ENCODE peak calls at places on chromosomes 16 and 17, in four cellular contexts. F, H, I and A are unnamed samples.
A peak's percentile ranks its signal among the peaks of the same experiment; 100 is the strongest.

GRCh38 chr17:73770115-73770848 is 126.0 kb upstream of the SDK2 start:
- DNase-seq in F (no peak), I (no peak), H (no peak), A (no peak)

GRCh38 chr17:45149037-45149668 is 878 bp downstream of the HEXIM1 start:
- DNase-seq in H (peak; percentile 36), I (no peak), F (no peak), A (peak; percentile 90)

GRCh38 chr17:2700031-2700490 is 11.5 kb downstream of the CLUH start:
- DNase-seq in H (no peak), I (no peak), F (no peak), A (no peak)

GRCh38 chr16:50507397-50507796 is 40.8 kb upstream of the NKD1 start:
- DNase-seq in I (no peak), H (no peak), F (peak; percentile 12), A (no peak)

GRCh38 chr17:18143044-18143936 is 34.7 kb downstream of the MYO15A start:
- DNase-seq in F (no peak), H (no peak), I (no peak), A (peak; percentile 33)

GRCh38 chr16:81598083-81598482 is 153.5 kb downstream of the CMIP start:
- DNase-seq in F (no peak), I (no peak), H (no peak), A (no peak)

GRCh38 chr17:76556759-76557367 is 17.0 kb downstream of the PRCD start:
- DNase-seq in F (no peak), I (no peak), H (no peak), A (no peak)

GRCh38 chr16:35664091-35664693 is 2204.8 kb downstream of the TP53TG3F start:
- DNase-seq in H (no peak), I (no peak), F (peak; percentile 79), A (no peak)

GRCh38 chr17:68458260-68459029 is 1.1 kb upstream of the WIPI1 start:
- DNase-seq in F (no peak), I (no peak), H (no peak), A (no peak)

GRCh38 chr17:63950940-63951907 is 19.1 kb upstream of the CD79B start:
- DNase-seq in H (no peak), F (no peak), I (no peak), A (no peak)